ENCODE peak calls at places on chromosomes 12 and 14, in seven cellular contexts. V is RWPE1; S is suprapubic skin; G is effector memory CD4-positive, alpha-beta T cell; B is cardiac septum; Y is endodermal cell; C is HT1080. U is an unnamed sample.

GRCh38 chr12:117292688-117293087 is 68.7 kb downstream of the NOS1 start:
- DNase-seq in V (no peak), S (no peak), G (no peak), B (no peak), Y (no peak), C (no peak), U (no peak)

GRCh38 chr14:103099081-103099732 is 4.7 kb downstream of the EXOC3L4 start:
- DNase-seq in V (no peak), S (no peak), G (no peak), B (no peak), Y (peak), C (no peak), U (no peak)

GRCh38 chr12:95554532-95555071 is 3.3 kb upstream of the USP44 start:
- DNase-seq in V (no peak), S (no peak), G (no peak), B (no peak), Y (no peak), C (no peak), U (no peak)

GRCh38 chr12:120580787-120581723 is at the start of gene POP5:
- DNase-seq in V (peak), S (peak), G (peak), B (peak), Y (peak), C (peak), U (peak)

GRCh38 chr14:80037349-80037748 is 174.0 kb downstream of the DIO2 start:
- DNase-seq in V (no peak), S (no peak), G (no peak), B (no peak), Y (no peak), C (no peak), U (no peak)

GRCh38 chr12:3523058-3523457 is 32.1 kb downstream of the PRMT8 start:
- DNase-seq in V (peak), S (no peak), G (no peak), B (no peak), Y (no peak), C (no peak), U (no peak)

GRCh38 chr12:91507754-91508153 is 325.1 kb upstream of the DCN start:
- DNase-seq in V (no peak), S (no peak), G (no peak), B (no peak), Y (no peak), C (no peak), U (no peak)

GRCh38 chr12:124110372-124110883 is 137.4 kb downstream of the ZNF664 start:
- DNase-seq in V (no peak), S (no peak), G (no peak), B (no peak), Y (peak), C (no peak), U (no peak)

GRCh38 chr14:31898835-31899528 is 178.1 kb upstream of the ARHGAP5 start:
- DNase-seq in V (no peak), S (no peak), G (no peak), B (no peak), Y (no peak), C (no peak), U (no peak)

GRCh38 chr12:117774986-117775775 is 193.6 kb downstream of the KSR2 start:
- DNase-seq in V (no peak), S (no peak), G (no peak), B (no peak), Y (no peak), C (no peak), U (no peak)

GRCh38 chr12:65925626-65926025 is 101.3 kb downstream of the HMGA2 start:
- DNase-seq in V (no peak), S (no peak), G (no peak), B (no peak), Y (no peak), C (no peak), U (no peak)

GRCh38 chr12:3458041-3458440 is 33.0 kb upstream of the PRMT8 start:
- DNase-seq in V (peak), S (no peak), G (no peak), B (peak), Y (peak), C (peak), U (no peak)

GRCh38 chr12:113298861-113299545 is 35.9 kb downstream of the SLC8B1 start:
- DNase-seq in V (no peak), S (no peak), G (no peak), B (peak), Y (peak), C (no peak), U (no peak)

GRCh38 chr14:77183896-77184295 is 2.3 kb downstream of the TMEM63C start:
- DNase-seq in V (no peak), S (no peak), G (no peak), B (peak), Y (no peak), C (no peak), U (no peak)

GRCh38 chr12:123071401-123072304 is 79.2 kb downstream of the PITPNM2 start:
- DNase-seq in V (no peak), S (no peak), G (no peak), B (no peak), Y (no peak), C (no peak), U (no peak)